ENCODE peak calls at places on chromosome 7, in ten cellular contexts. W is suprapubic skin; N is HFFc6; H is astrocyte of the spinal cord; T is thoracic aorta; E is CD4-positive, alpha-beta T cell; P is right lobe of liver; S is AG10803; K is sigmoid colon; M is brain microvascular endothelial cell. F is an unnamed sample.

GRCh38 chr7:110922906-110923305 is 168.0 kb upstream of the LRRN3 start:
- DNase-seq in W (no peak), N (peak; percentile 82), H (peak; percentile 62), T (no peak), E (no peak), P (no peak), S (peak; percentile 24), K (no peak), M (peak; percentile 62), F (no peak)

GRCh38 chr7:55539380-55539779 is 32.9 kb downstream of the VOPP1 start:
- DNase-seq in W (no peak), N (no peak), H (peak; percentile 50), T (no peak), E (no peak), P (no peak), S (no peak), K (no peak), M (no peak), F (no peak)

GRCh38 chr7:129332354-129333056 is 101.7 kb upstream of the STRIP2 start:
- DNase-seq in W (no peak), N (peak; percentile 67), H (peak; percentile 53), T (no peak), E (no peak), P (no peak), S (peak; percentile 27), K (no peak), M (peak; percentile 4), F (no peak)

GRCh38 chr7:157292770-157293412 is 43.9 kb upstream of the DNAJB6 start:
- DNase-seq in W (no peak), N (no peak), H (no peak), T (no peak), E (no peak), P (no peak), S (no peak), K (no peak), M (no peak), F (no peak)

GRCh38 chr7:135980665-135981180 is 3.6 kb upstream of the MTPN start:
- DNase-seq in W (no peak), N (peak; percentile 47), H (peak; percentile 59), T (no peak), E (peak; percentile 34), P (no peak), S (peak; percentile 74), K (no peak), M (peak; percentile 39), F (no peak)

GRCh38 chr7:70752794-70753241 is 379.1 kb upstream of the GALNT17 start:
- DNase-seq in W (no peak), N (no peak), H (peak; percentile 76), T (no peak), E (no peak), P (no peak), S (peak; percentile 85), K (no peak), M (peak; percentile 18), F (no peak)

GRCh38 chr7:134483296-134483695 is 24.4 kb upstream of the AKR1B1 start:
- DNase-seq in W (no peak), N (no peak), H (no peak), T (no peak), E (no peak), P (no peak), S (no peak), K (no peak), M (no peak), F (no peak)

GRCh38 chr7:40192036-40192435 is 57.2 kb downstream of the SUGCT start:
- DNase-seq in W (no peak), N (no peak), H (no peak), T (no peak), E (no peak), P (no peak), S (peak; percentile 88), K (no peak), M (no peak), F (no peak)

GRCh38 chr7:91383186-91383585 is 119.0 kb downstream of the FZD1 start:
- DNase-seq in W (no peak), N (no peak), H (peak; percentile 86), T (no peak), E (no peak), P (no peak), S (peak; percentile 21), K (no peak), M (peak; percentile 27), F (no peak)

GRCh38 chr7:91379246-91379645 is 115.0 kb downstream of the FZD1 start:
- DNase-seq in W (no peak), N (no peak), H (peak; percentile 27), T (no peak), E (no peak), P (no peak), S (no peak), K (no peak), M (no peak), F (no peak)

DNA sequence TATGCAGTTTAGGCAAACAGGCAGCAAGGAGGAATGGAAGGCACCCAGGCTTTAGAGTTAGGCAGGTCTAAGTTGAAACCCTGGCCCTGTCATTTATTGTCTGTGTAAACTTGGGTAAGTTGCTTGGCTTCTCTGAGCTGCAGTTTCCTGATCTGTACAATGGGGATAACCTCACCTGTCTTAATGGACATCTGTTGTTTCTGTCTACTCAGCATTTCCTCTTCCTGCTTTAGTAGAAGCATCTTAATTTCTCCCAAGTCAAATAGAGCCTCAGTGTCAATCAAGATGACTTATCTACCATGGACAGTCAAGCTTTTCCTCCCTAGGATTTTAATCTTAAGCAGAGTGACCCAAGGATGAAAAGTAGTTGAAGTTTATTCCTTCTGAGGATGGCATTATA is 119.6 kb downstream of the FZD1 start:
- DNase-seq in W (no peak), N (no peak), H (no peak), T (no peak), E (no peak), P (no peak), S (no peak), K (no peak), M (no peak), F (no peak)
- TF ChIP-seq CTCF in W (no peak), N (no peak), H (no peak), T (no peak), E (no peak), P (no peak), S (no peak), K (no peak), M (no peak), F (no peak)

GRCh38 chr7:52920977-52921376 is 114.5 kb upstream of the POM121L12 start:
- DNase-seq in W (no peak), N (no peak), H (no peak), T (no peak), E (no peak), P (no peak), S (no peak), K (no peak), M (no peak), F (no peak)

GRCh38 chr7:52925332-52925731 is 110.1 kb upstream of the POM121L12 start:
- DNase-seq in W (no peak), N (no peak), H (no peak), T (no peak), E (no peak), P (no peak), S (no peak), K (no peak), M (no peak), F (no peak)
- TF ChIP-seq CTCF in W (no peak), N (no peak), H (no peak), T (no peak), E (no peak), P (no peak), S (no peak), K (no peak), M (no peak), F (no peak)

GRCh38 chr7:31478018-31478417 is 35.9 kb upstream of the ITPRID1 start:
- DNase-seq in W (no peak), N (no peak), H (no peak), T (no peak), E (no peak), P (no peak), S (no peak), K (no peak), M (no peak), F (no peak)

GRCh38 chr7:31478744-31479143 is 35.1 kb upstream of the ITPRID1 start:
- DNase-seq in W (no peak), N (no peak), H (no peak), T (no peak), E (no peak), P (no peak), S (no peak), K (no peak), M (no peak), F (no peak)

DNA sequence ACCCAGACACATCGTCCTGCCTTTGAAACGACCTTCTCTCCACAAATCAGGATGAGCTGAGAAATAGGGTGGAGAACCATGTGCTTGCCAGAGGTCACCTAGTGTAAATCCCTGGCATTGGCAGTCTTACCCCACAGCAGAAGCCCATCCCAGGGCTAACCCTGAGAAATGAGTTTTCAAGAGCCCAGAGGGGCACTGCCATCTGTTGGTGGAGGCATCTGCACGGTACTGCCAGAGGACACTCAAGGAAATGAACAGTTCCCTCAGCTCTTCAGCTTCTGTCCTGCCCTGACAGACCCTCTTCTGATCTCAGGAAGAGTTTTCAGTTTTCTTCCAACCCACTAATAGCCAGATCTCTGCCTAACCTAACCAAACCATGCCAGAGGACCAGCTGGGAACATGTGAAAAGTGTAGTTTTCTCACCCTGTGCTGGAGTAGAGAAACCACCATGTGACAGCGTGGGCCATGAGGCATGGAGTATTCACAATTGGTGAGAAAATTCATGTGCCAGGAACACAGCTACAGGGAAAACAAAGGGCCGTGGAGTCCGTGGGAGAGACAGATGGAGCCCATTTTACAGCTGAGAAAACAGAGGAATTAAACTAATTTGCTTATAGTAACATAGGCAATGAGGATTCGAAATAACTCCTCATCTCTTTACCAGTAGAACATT is 37.7 kb upstream of the ITPRID1 start:
- DNase-seq in W (no peak), N (no peak), H (no peak), T (no peak), E (no peak), P (no peak), S (no peak), K (no peak), M (no peak), F (no peak)
- TF ChIP-seq CTCF in W (no peak), N (no peak), H (no peak), T (no peak), E (no peak), P (no peak), S (no peak), K (no peak), M (peak; percentile 6), F (no peak)

GRCh38 chr7:27605283-27605682 is 57.4 kb downstream of the HIBADH start:
- DNase-seq in W (no peak), N (no peak), H (no peak), T (no peak), E (no peak), P (no peak), S (no peak), K (no peak), M (no peak), F (no peak)

GRCh38 chr7:27607210-27607606 is 55.5 kb downstream of the HIBADH start:
- DNase-seq in W (no peak), N (no peak), H (no peak), T (no peak), E (no peak), P (no peak), S (no peak), K (no peak), M (no peak), F (no peak)

GRCh38 chr7:27608776-27609495 is 53.7 kb downstream of the HIBADH start:
- DNase-seq in W (no peak), N (peak; percentile 22), H (peak; percentile 13), T (no peak), E (no peak), P (no peak), S (peak; percentile 58), K (no peak), M (peak; percentile 20), F (no peak)

GRCh38 chr7:27605689-27606269 is 56.9 kb downstream of the HIBADH start:
- DNase-seq in W (no peak), N (peak; percentile 68), H (peak; percentile 60), T (no peak), E (no peak), P (no peak), S (peak; percentile 26), K (no peak), M (peak; percentile 41), F (no peak)

GRCh38 chr7:27606270-27607209 is 56.1 kb downstream of the HIBADH start:
- DNase-seq in W (no peak), N (peak; percentile 87), H (peak; percentile 71), T (no peak), E (no peak), P (peak; percentile 81), S (peak; percentile 42), K (no peak), M (peak; percentile 43), F (no peak)
- TF ChIP-seq CTCF in W (no peak), N (no peak), H (no peak), T (no peak), E (no peak), P (no peak), S (no peak), K (no peak), M (no peak), F (no peak)